ENCODE peak calls at places on chromosomes 6 and 20, in ten cellular contexts. W, V, B, O, M, K, J, P, C and S are unnamed samples.

GRCh38 chr6:37314803-37315515 is 38.8 kb upstream of the RNF8 start:
- DNase-seq in C (no peak), J (no peak), W (no peak), O (peak; percentile 34), V (peak; percentile 82), P (peak; percentile 91), M (peak; percentile 50), B (peak; percentile 56), K (peak; percentile 23), S (peak; percentile 59)

GRCh38 chr20:11453430-11453829 is 464.3 kb upstream of the BTBD3 start:
- DNase-seq in W (no peak), B (no peak), M (no peak), V (no peak), C (no peak), K (no peak), P (peak; percentile 62), O (no peak), J (peak; percentile 25), S (no peak)

GRCh38 chr20:17845701-17846475 is 122.7 kb downstream of the SNX5 start:
- DNase-seq in K (no peak), M (no peak), P (no peak), W (peak; percentile 63), O (no peak), V (no peak), C (no peak), B (peak; percentile 37), J (no peak), S (no peak)

GRCh38 chr6:14883921-14884320 is 361.9 kb upstream of the JARID2 start:
- DNase-seq in M (no peak), C (no peak), V (peak; percentile 67), O (no peak), W (no peak), P (no peak), B (no peak), J (no peak), K (no peak), S (peak; percentile 52)

GRCh38 chr6:3843379-3844096 is 5.6 kb upstream of the FAM50B start:
- DNase-seq in J (no peak), K (no peak), O (no peak), W (no peak), M (no peak), B (no peak), V (no peak), P (no peak), C (no peak), S (no peak)

GRCh38 chr20:4997207-4997606 is 4.1 kb downstream of the SLC23A2 start:
- DNase-seq in C (no peak), V (no peak), M (no peak), W (no peak), P (no peak), O (no peak), K (no peak), B (no peak), J (no peak), S (no peak)

GRCh38 chr6:2498224-2498623 is 252.5 kb downstream of the MYLK4 start:
- DNase-seq in P (peak; percentile 29), M (no peak), C (no peak), W (no peak), B (peak; percentile 54), K (no peak), J (peak; percentile 44), O (no peak), V (no peak), S (no peak)

GRCh38 chr20:2700913-2701620 is 8.5 kb downstream of the EBF4 start:
- DNase-seq in M (no peak), O (no peak), J (no peak), K (no peak), C (peak; percentile 22), B (no peak), V (no peak), W (no peak), P (no peak), S (no peak)

GRCh38 chr6:24927985-24928735 is 7.6 kb downstream of the RIPOR2 start:
- DNase-seq in B (no peak), P (peak; percentile 27), O (no peak), K (no peak), W (no peak), C (no peak), J (no peak), M (no peak), V (no peak), S (no peak)
- H3K36me3 ChIP-seq in B (no peaks in the 10 kb centered on the region), P (no peaks in the 10 kb centered on the region), O (no peaks in the 10 kb centered on the region), K (no peaks in the 10 kb centered on the region), W (no peaks in the 10 kb centered on the region), C (no peaks in the 10 kb centered on the region), J (no peaks in the 10 kb centered on the region), M (no peaks in the 10 kb centered on the region), V (no peaks in the 10 kb centered on the region), S (no peaks in the 10 kb centered on the region)

DNA sequence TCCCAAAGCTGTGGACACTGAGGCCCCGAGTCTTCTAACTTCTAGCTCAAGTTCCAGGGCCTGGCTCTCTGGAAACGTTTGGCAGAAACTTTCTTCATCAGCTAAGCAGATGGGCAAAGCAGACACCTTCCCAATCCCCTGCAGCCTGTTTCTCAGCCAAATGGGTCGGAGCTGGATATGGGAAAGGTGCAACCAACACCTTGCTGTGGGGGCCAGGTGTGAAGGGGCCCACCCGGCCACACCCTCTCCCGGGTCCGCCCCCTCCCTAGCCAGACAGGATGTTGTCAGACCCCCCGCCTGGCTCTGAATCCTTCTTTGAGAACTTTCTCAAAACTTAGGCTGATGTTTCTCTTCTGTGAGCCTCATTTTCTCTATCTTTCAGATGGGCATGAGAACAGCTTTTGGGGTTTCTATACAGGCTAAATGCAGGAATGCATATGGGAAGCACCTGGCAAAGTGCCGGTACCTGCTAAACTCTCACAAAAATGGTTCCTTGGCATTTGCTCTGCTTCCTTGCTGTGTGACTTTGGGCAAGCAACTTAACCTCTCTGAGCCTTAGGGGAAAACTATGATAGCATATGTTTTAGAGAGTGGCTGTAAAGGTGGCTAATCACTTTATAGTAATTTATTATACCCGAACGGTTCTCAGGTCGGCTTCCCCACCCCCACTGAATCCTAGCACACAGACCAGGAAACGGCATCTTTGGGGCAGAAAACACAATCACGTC is 1.8 kb downstream of the SNAI1 start:
- DNase-seq in V (no peak), P (no peak), M (no peak), B (no peak), C (no peak), J (no peak), K (no peak), O (no peak), W (no peak), S (no peak)
- H3K36me3 ChIP-seq in V (no peaks in the 10 kb centered on the region), P (no peaks in the 10 kb centered on the region), M (no peaks in the 10 kb centered on the region), B (no peaks in the 10 kb centered on the region), C (peaks cover 8% of the 10 kb centered on the region), J (no peaks in the 10 kb centered on the region), K (no peaks in the 10 kb centered on the region), O (no peaks in the 10 kb centered on the region), W (no peaks in the 10 kb centered on the region), S (no peaks in the 10 kb centered on the region)

GRCh38 chr6:44230034-44230675 is 6.8 kb downstream of the SLC29A1 start:
- DNase-seq in V (no peak), K (no peak), W (no peak), P (no peak), J (no peak), C (no peak), M (no peak), B (no peak), O (no peak), S (no peak)
- H3K36me3 ChIP-seq in V (peaks cover 4% of the 10 kb centered on the region), K (no peaks in the 10 kb centered on the region), W (peaks cover 30% of the 10 kb centered on the region), P (peaks cover 15% of the 10 kb centered on the region), J (peaks cover 14% of the 10 kb centered on the region), C (peaks cover 20% of the 10 kb centered on the region), M (peaks cover 12% of the 10 kb centered on the region), B (no peaks in the 10 kb centered on the region), O (no peaks in the 10 kb centered on the region), S (no peaks in the 10 kb centered on the region)

DNA sequence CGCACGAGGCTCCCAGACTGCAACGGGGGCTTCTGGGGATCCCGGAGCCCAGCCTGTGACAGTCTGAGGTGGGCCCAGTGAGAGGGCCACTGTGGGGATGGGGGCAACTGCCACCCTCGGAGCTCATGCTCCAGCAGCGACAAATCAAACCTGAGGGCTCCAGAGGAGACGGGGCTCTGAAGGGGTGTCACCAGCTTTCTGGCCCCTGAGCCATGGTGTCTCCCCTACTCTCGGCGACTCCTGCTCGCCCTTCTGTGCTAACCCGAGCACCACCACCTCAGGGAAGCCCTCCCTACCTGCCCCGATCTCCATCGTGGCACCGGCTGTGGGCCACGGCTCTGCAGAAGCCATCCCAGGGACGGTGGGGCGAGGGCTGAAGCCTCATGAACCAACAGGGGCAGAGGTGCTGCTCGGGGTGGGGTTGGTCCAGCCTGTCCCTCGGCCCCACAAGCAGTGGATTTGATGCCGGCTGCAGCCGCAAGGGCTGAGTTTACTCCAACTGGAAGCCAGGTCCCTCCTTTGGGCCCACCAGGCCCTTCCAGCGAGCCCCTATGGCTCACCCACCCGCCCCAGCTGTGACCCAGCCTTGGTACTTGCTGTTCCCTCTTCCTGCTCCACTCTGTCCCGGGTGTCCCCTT is 102.7 kb downstream of the ASXL1 start:
- DNase-seq in V (no peak), W (no peak), O (no peak), B (no peak), J (no peak), K (no peak), C (no peak), P (no peak), M (no peak), S (no peak)
- H3K36me3 ChIP-seq in V (peaks cover 3% of the 10 kb centered on the region), W (peaks cover 3% of the 10 kb centered on the region), O (no peaks in the 10 kb centered on the region), B (no peaks in the 10 kb centered on the region), J (no peaks in the 10 kb centered on the region), K (no peaks in the 10 kb centered on the region), C (peaks cover 10% of the 10 kb centered on the region), P (no peaks in the 10 kb centered on the region), M (no peaks in the 10 kb centered on the region), S (no peaks in the 10 kb centered on the region)

DNA sequence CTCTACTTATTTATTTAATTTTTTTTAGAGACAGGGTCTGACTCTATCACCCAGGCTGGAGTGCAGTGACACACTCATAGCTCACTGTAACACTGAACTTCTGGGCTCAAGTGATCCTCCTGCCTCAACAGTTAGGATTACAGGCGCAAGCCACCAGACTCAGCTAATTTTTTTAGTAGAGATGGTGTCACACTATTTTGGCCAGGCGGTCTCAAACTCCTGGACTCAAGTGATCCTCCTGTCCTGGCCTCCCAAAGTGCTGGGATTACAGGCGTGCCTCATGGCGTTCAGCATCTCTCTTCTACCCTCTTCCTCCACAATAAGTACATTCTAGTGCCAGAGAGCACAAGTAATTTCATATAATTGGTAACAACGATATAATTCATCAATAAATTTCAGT is 5.5 kb downstream of the SSR1 start:
- DNase-seq in B (no peak), J (no peak), K (no peak), M (no peak), P (no peak), V (no peak), W (no peak), C (no peak), O (no peak), S (no peak)
- H3K36me3 ChIP-seq in B (no peaks in the 10 kb centered on the region), J (peaks cover 39% of the 10 kb centered on the region), K (no peaks in the 10 kb centered on the region), M (peaks cover 10% of the 10 kb centered on the region), P (peaks cover 29% of the 10 kb centered on the region), V (peaks cover 66% of the 10 kb centered on the region), W (peaks cover 18% of the 10 kb centered on the region), C (peaks cover 19% of the 10 kb centered on the region), O (no peaks in the 10 kb centered on the region), S (peaks cover 6% of the 10 kb centered on the region)